ENCODE peak calls at places on chromosomes 5 and 9, in five cellular contexts. N is left ventricle myocardium inferior, Z is RWPE1, H is right atrium auricular region, K is psoas muscle. P is an unnamed sample.
A peak's percentile ranks its signal among the peaks of the same experiment; 100 is the strongest.

GRCh38 chr9:98410185-98410697 is 154.8 kb upstream of the TBC1D2 start:
- DNase-seq in Z (peak; percentile 50), N (peak; percentile 22), H (no peak), K (no peak), P (no peak)

GRCh38 chr9:136665704-136666363 is 3.1 kb downstream of the EGFL7 start:
- DNase-seq in N (no peak), K (no peak), H (no peak), Z (peak; percentile 65), P (no peak)

GRCh38 chr5:109656829-109657228 is 32.9 kb upstream of the MAN2A1 start:
- DNase-seq in H (peak; percentile 60), Z (peak; percentile 72), K (no peak), N (peak; percentile 26), P (peak; percentile 92)

GRCh38 chr5:159773062-159773924 is 143.0 kb upstream of the ADRA1B start:
- DNase-seq in H (peak; percentile 90), N (peak; percentile 77), K (peak; percentile 89), Z (peak; percentile 92), P (peak; percentile 92)

GRCh38 chr5:128905225-128906110 is 59.8 kb upstream of the SLC27A6 start:
- DNase-seq in N (no peak), H (no peak), Z (peak; percentile 60), K (no peak), P (no peak)

GRCh38 chr5:1801061-1801953 is at the start of gene NDUFS6:
- DNase-seq in H (peak; percentile 71), K (peak; percentile 92), N (peak; percentile 82), Z (peak; percentile 63), P (peak; percentile 79)

GRCh38 chr5:65355301-65355700 is 126.4 kb downstream of the ADAMTS6 start:
- DNase-seq in K (no peak), N (no peak), Z (no peak), H (no peak), P (no peak)

GRCh38 chr5:111999286-111999685 is 242.3 kb upstream of the NREP start:
- DNase-seq in Z (no peak), N (no peak), K (no peak), H (no peak), P (no peak)

GRCh38 chr5:96175090-96175489 is 213.4 kb upstream of the ELL2 start:
- DNase-seq in Z (peak; percentile 44), H (no peak), N (no peak), K (no peak), P (no peak)

GRCh38 chr5:146878471-146879172 is at the start of gene PPP2R2B:
- DNase-seq in N (peak; percentile 20), H (no peak), Z (peak; percentile 23), K (peak; percentile 43), P (no peak)

GRCh38 chr5:180291943-180292831 is at the start of gene MAPK9:
- DNase-seq in N (peak; percentile 86), H (peak; percentile 80), Z (peak; percentile 97), K (peak; percentile 92), P (peak; percentile 82)

GRCh38 chr9:72485821-72486605 is 35.4 kb upstream of the TMC1 start:
- DNase-seq in N (no peak), H (no peak), K (no peak), Z (no peak), P (no peak)

GRCh38 chr5:111299067-111299481 is 74.9 kb downstream of the CAMK4 start:
- DNase-seq in H (no peak), K (no peak), N (no peak), Z (no peak), P (no peak)